ENCODE peak calls at places on chromosomes 1 and 21, in ten cellular contexts. N is effector memory CD4-positive, alpha-beta T cell; Q is adrenal gland; Z is heart left ventricle; O is AG04450; B is dorsolateral prefrontal cortex; M is ovary; E is A549; Y is heart right ventricle; A is endodermal cell. P is an unnamed sample.

GRCh38 chr1:112840631-112841624 is 115.1 kb downstream of the SLC16A1 start:
- DNase-seq in N (no peak), Q (no peak), Z (no peak), O (no peak), B (no peak), M (no peak), E (no peak), Y (no peak), A (no peak), P (no peak)

GRCh38 chr1:66562561-66562960 is 28.6 kb downstream of the SGIP1 start:
- DNase-seq in N (no peak), Q (no peak), Z (no peak), O (no peak), B (no peak), M (no peak), E (no peak), Y (no peak), A (no peak), P (no peak)

GRCh38 chr1:165476776-165477175 is 31.9 kb upstream of the RXRG start:
- DNase-seq in N (no peak), Q (no peak), Z (no peak), O (no peak), B (no peak), M (no peak), E (no peak), Y (no peak), A (no peak), P (no peak)

GRCh38 chr1:192984058-192984457 is 75.1 kb downstream of the UCHL5 start:
- DNase-seq in N (no peak), Q (no peak), Z (no peak), O (no peak), B (no peak), M (no peak), E (no peak), Y (no peak), A (no peak), P (no peak)

GRCh38 chr1:21254335-21254951 is 35.8 kb downstream of the ECE1 start:
- DNase-seq in N (no peak), Q (no peak), Z (peak; percentile 56), O (no peak), B (no peak), M (peak; percentile 81), E (no peak), Y (peak; percentile 60), A (no peak), P (no peak)

GRCh38 chr1:237677979-237678378 is 212.7 kb downstream of the ZP4 start:
- DNase-seq in N (no peak), Q (no peak), Z (no peak), O (peak; percentile 47), B (no peak), M (no peak), E (peak; percentile 36), Y (no peak), A (no peak), P (no peak)

GRCh38 chr1:88923224-88923623 is 31.9 kb upstream of the GTF2B start:
- DNase-seq in N (no peak), Q (no peak), Z (no peak), O (no peak), B (no peak), M (no peak), E (no peak), Y (no peak), A (no peak), P (no peak)

GRCh38 chr1:192378276-192378675 is 61.5 kb downstream of the RGS21 start:
- DNase-seq in N (no peak), Q (no peak), Z (no peak), O (peak; percentile 8), B (no peak), M (no peak), E (no peak), Y (no peak), A (no peak), P (no peak)

GRCh38 chr1:99766378-99766800 is at the start of gene FRRS1:
- DNase-seq in N (no peak), Q (peak; percentile 63), Z (peak; percentile 66), O (peak; percentile 15), B (no peak), M (peak; percentile 52), E (peak; percentile 68), Y (peak; percentile 60), A (peak; percentile 84), P (peak; percentile 82)

GRCh38 chr1:109792056-109792831 is 28.5 kb upstream of the EPS8L3 start:
- DNase-seq in N (no peak), Q (peak; percentile 75), Z (peak; percentile 76), O (peak; percentile 88), B (peak; percentile 68), M (peak; percentile 85), E (peak; percentile 89), Y (peak; percentile 86), A (peak; percentile 86), P (peak; percentile 65)

GRCh38 chr1:8560611-8561544 is 243.0 kb downstream of the SLC45A1 start:
- DNase-seq in N (peak; percentile 12), Q (no peak), Z (no peak), O (no peak), B (no peak), M (no peak), E (peak; percentile 55), Y (no peak), A (no peak), P (peak; percentile 42)

GRCh38 chr1:225944951-225945350 is 3.9 kb upstream of the LEFTY2 start:
- DNase-seq in N (no peak), Q (no peak), Z (no peak), O (no peak), B (no peak), M (no peak), E (no peak), Y (no peak), A (no peak), P (no peak)

GRCh38 chr21:21238882-21239400 is 240.7 kb downstream of the NCAM2 start:
- DNase-seq in N (no peak), Q (no peak), Z (no peak), O (no peak), B (no peak), M (no peak), E (no peak), Y (no peak), A (no peak), P (no peak)

GRCh38 chr1:248828845-248829244 is 3.1 kb upstream of the SH3BP5L start:
- DNase-seq in N (no peak), Q (peak; percentile 51), Z (no peak), O (no peak), B (no peak), M (no peak), E (peak; percentile 73), Y (no peak), A (no peak), P (no peak)

GRCh38 chr1:15669074-15669473 is 15.0 kb upstream of the PLEKHM2 start:
- DNase-seq in N (no peak), Q (no peak), Z (no peak), O (no peak), B (no peak), M (no peak), E (no peak), Y (no peak), A (peak; percentile 59), P (no peak)

GRCh38 chr21:15128267-15128666 is 63.5 kb upstream of the NRIP1 start:
- DNase-seq in N (no peak), Q (no peak), Z (no peak), O (no peak), B (no peak), M (no peak), E (no peak), Y (no peak), A (no peak), P (no peak)
- H3K27ac ChIP-seq in N (no peak overlapping the region), Q (no peak overlapping the region), Z (no peak overlapping the region), O (no peak overlapping the region), B (no peak overlapping the region), M (no peak overlapping the region), E (no peak overlapping the region), Y (no peak overlapping the region), A (no peak overlapping the region), P (no peak overlapping the region)

GRCh38 chr1:26224606-26225005 is 9.4 kb upstream of the CEP85 start:
- DNase-seq in N (no peak), Q (no peak), Z (no peak), O (no peak), B (no peak), M (no peak), E (no peak), Y (no peak), A (no peak), P (no peak)
- H3K4me3 ChIP-seq in N (no peak overlapping the region), Q (peak overlapping the region; percentile 45), Z (peak overlapping the region; percentile 72), O (no peak overlapping the region), B (peak overlapping the region; percentile 61), M (no peak overlapping the region), E (no peak overlapping the region), Y (peak overlapping the region; percentile 57), A (no peak overlapping the region), P (no peak overlapping the region)

DNA sequence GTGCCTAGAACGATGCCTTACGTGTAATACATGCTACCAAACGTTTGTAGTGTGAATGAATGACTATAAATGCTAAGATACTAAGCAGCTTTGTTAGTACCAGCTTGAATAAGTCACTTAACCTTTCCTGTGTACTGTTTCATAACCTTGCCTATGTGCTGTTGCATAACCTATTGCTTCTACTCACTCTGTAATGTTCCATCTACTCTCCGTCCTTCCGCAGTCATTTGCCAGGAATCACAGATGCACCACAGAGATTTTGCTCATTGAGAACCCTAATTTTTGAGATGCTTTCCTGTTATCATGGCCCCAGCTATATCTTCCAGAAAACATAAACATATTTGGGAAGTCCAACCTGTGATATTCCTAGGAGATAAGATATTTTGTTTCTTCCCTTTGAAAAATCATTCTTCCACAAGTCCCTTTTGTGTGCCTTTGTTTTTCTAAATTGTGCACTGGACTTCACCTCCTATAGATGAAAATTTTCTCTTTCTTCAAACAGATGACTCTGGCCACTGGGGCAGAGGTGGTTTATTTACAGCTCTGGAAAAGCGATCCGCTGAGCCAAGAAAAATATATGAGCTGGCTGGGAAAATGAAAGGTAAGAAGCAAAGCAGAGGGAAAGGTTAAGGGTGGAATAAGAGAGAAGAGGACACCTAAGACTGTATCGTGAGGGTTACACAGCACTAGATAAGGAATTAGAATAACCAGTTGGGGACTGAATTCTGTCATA is 44.8 kb downstream of the CHD1L start:
- DNase-seq in N (no peak), Q (no peak), Z (no peak), O (no peak), B (no peak), M (no peak), E (no peak), Y (no peak), A (no peak), P (no peak)
- H3K27ac ChIP-seq in N (no peak overlapping the region), Q (no peak overlapping the region), Z (no peak overlapping the region), O (no peak overlapping the region), B (no peak overlapping the region), M (no peak overlapping the region), E (no peak overlapping the region), Y (no peak overlapping the region), A (no peak overlapping the region), P (no peak overlapping the region)

DNA sequence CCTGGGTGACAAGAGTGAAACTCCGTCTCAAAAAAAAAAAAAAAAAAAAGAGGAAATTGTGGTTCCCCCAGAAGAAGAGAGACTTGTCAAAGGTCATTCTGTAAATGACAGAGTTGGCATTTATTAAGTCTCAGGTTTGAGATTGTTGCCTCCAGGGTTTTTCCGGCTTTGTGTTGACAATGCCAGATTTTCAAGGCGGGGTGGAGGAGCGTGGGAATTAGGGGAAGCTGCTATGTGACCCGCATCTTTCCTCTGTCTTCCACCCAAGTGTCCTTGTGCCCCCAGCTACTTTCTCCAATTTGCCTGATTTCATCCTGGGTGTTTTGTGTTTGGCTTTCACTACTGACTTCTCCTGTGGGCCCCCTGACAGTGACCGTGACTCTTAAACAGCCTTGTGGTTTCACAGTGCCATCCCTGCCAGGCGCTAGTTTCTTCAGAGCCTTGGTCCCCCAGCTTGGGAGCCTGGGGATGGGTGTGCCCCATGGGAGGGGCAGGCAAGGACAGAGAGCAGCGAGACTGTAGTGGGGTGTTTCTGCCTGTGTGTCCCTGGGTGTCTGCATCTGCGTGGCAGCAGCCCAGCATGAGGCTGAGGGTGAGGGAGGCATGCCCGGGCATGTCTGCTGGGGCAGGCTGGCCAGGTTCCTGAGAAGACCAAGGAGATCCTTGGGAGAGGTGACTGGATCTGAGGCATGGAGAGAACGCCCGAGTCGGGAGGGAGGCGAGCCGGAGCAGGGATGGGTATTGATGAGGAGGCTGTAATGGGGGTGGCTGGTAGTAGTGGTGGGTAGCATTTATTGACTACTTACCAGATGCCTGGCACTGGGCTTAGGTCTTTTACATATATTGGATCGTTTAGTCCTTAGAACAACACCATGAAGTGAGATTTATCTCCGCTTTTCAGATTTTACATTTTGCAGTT is 46.3 kb downstream of the IER5 start:
- DNase-seq in N (no peak), Q (peak; percentile 62), Z (no peak), O (peak; percentile 38), B (no peak), M (no peak), E (peak; percentile 77), Y (peak; percentile 26), A (no peak), P (peak; percentile 44)
- H3K4me3 ChIP-seq in N (no peak overlapping the region), Q (peak overlapping the region; percentile 29), Z (no peak overlapping the region), O (no peak overlapping the region), B (no peak overlapping the region), M (no peak overlapping the region), E (no peak overlapping the region), Y (no peak overlapping the region), A (no peak overlapping the region), P (no peak overlapping the region)